ENCODE peak calls at places on chromosomes 11 and 22, in nine cellular contexts. I, K, U, L, G, J, A, O and E are unnamed samples.

GRCh38 chr11:128830290-128830813 is 36.7 kb downstream of the KCNJ1 start:
- DNase-seq in A (no peak), O (no peak), U (no peak), G (no peak), J (no peak), K (no peak), I (no peak), L (no peak), E (no peak)

GRCh38 chr11:76577199-76577920 is 93.2 kb downstream of the LRRC32 start:
- DNase-seq in U (no peak), K (peak; percentile 21), I (no peak), A (no peak), J (peak; percentile 92), L (peak; percentile 77), O (no peak), G (no peak), E (no peak)

GRCh38 chr22:22881116-22882032 is 6.2 kb upstream of the IGLL5 start:
- DNase-seq in L (no peak), K (no peak), I (no peak), G (no peak), A (no peak), J (peak; percentile 31), O (peak; percentile 17), U (no peak), E (no peak)

GRCh38 chr22:37215890-37216289 is 3.6 kb upstream of the SSTR3 start:
- DNase-seq in O (no peak), U (no peak), G (no peak), J (no peak), K (no peak), I (no peak), L (no peak), A (no peak), E (no peak)

GRCh38 chr22:22556995-22557925 is 1.8 kb downstream of the PRAME start:
- DNase-seq in A (peak; percentile 95), G (peak; percentile 78), I (no peak), L (no peak), K (no peak), O (no peak), U (no peak), J (no peak), E (no peak)

GRCh38 chr11:78397398-78397797 is 20.2 kb downstream of the GAB2 start:
- DNase-seq in U (no peak), G (no peak), O (no peak), K (no peak), L (no peak), J (no peak), I (no peak), A (peak; percentile 50), E (no peak)

GRCh38 chr22:24595228-24595627 is 2.4 kb upstream of the LRRC75B start:
- DNase-seq in U (no peak), O (no peak), A (no peak), G (no peak), I (no peak), J (no peak), L (no peak), K (no peak), E (no peak)

GRCh38 chr11:127106142-127106541 is 105.6 kb upstream of the KIRREL3 start:
- DNase-seq in I (no peak), A (no peak), U (no peak), J (no peak), L (no peak), G (no peak), K (no peak), O (peak; percentile 98), E (no peak)

GRCh38 chr11:11980841-11981308 is 27.6 kb downstream of the DKK3 start:
- DNase-seq in O (no peak), U (no peak), G (no peak), K (no peak), A (no peak), L (no peak), I (no peak), J (no peak), E (no peak)

GRCh38 chr11:92886243-92886905 is 83.1 kb upstream of the MTNR1B start:
- DNase-seq in J (no peak), A (peak; percentile 68), U (no peak), I (peak; percentile 20), O (peak; percentile 82), K (peak; percentile 11), G (peak; percentile 2), L (peak; percentile 61), E (no peak)

GRCh38 chr11:68430801-68431200 is 29.8 kb upstream of the PPP6R3 start:
- DNase-seq in U (no peak), I (no peak), K (no peak), O (no peak), G (no peak), L (no peak), A (no peak), J (no peak), E (no peak)

GRCh38 chr11:84825140-84825539 is 802.0 kb downstream of the DLG2 start:
- DNase-seq in J (no peak), K (no peak), L (no peak), A (no peak), G (no peak), O (no peak), I (no peak), U (no peak), E (no peak)

GRCh38 chr11:43582837-43583462 is 97.6 kb upstream of the HSD17B12 start:
- DNase-seq in G (no peak), I (no peak), O (no peak), L (no peak), A (no peak), U (no peak), K (no peak), J (peak; percentile 57), E (no peak)

GRCh38 chr11:79594839-79595238 is 154.0 kb upstream of the TENM4 start:
- DNase-seq in L (no peak), K (no peak), I (no peak), J (no peak), O (no peak), A (no peak), U (no peak), G (no peak), E (no peak)

GRCh38 chr22:41912338-41913039 is 2.4 kb downstream of the SHISA8 start:
- DNase-seq in U (no peak), I (no peak), O (no peak), K (no peak), A (no peak), G (no peak), J (no peak), L (no peak), E (no peak)

GRCh38 chr11:45087301-45087700 is 59.1 kb upstream of the PRDM11 start:
- DNase-seq in O (peak; percentile 64), U (no peak), G (no peak), J (peak; percentile 59), L (peak; percentile 34), I (no peak), A (no peak), K (no peak), E (no peak)

GRCh38 chr11:13889566-13890214 is 72.8 kb upstream of the SPON1 start:
- DNase-seq in K (no peak), A (no peak), G (no peak), O (peak; percentile 93), L (no peak), I (no peak), U (no peak), J (no peak), E (no peak)

GRCh38 chr11:121478895-121479281 is 26.1 kb upstream of the SORL1-AS1 start:
- DNase-seq in J (no peak), K (no peak), U (no peak), A (no peak), O (no peak), L (no peak), I (no peak), G (no peak), E (no peak)

GRCh38 chr11:101706541-101706940 is 122.7 kb upstream of the TRPC6 start:
- DNase-seq in I (no peak), L (peak; percentile 17), K (peak; percentile 20), U (no peak), A (no peak), O (no peak), G (no peak), J (no peak), E (no peak)

GRCh38 chr11:124518900-124519541 is 24.4 kb downstream of the OR8B12 start:
- DNase-seq in L (peak; percentile 16), U (no peak), K (no peak), G (no peak), J (no peak), O (no peak), I (no peak), A (no peak), E (no peak)

GRCh38 chr11:131408011-131408640 is 37.7 kb downstream of the NTM start:
- DNase-seq in L (peak; percentile 36), G (no peak), I (no peak), U (no peak), J (no peak), K (no peak), O (no peak), A (peak; percentile 67), E (no peak)

GRCh38 chr22:36349726-36350125 is 38.0 kb downstream of the MYH9 start:
- DNase-seq in J (no peak), U (no peak), O (no peak), L (no peak), A (no peak), G (no peak), K (no peak), I (no peak), E (no peak)